ENCODE peak calls at places on chromosomes 7 and 10, in five cellular contexts. One of them, this sample, is unnamed.

GRCh38 chr10:48603421-48604038 is 1.3 kb downstream of the ARHGAP22 start:
- DNase-seq in stomach: no peak
- DNase-seq in fibroblast of the aortic adventitia: no peak
- DNase-seq in kidney epithelial cell: no peak
- DNase-seq in AG10803: no peak
- DNase-seq in this sample: no peak

GRCh38 chr10:34319197-34319846 is 495.8 kb downstream of the PARD3 start:
- DNase-seq in stomach: peak; percentile 69
- DNase-seq in fibroblast of the aortic adventitia: peak; percentile 94
- DNase-seq in kidney epithelial cell: peak; percentile 5
- DNase-seq in AG10803: peak; percentile 97
- DNase-seq in this sample: no peak

GRCh38 chr10:61752111-61753011 is 89.6 kb downstream of the CABCOCO1 start:
- DNase-seq in stomach: no peak
- DNase-seq in fibroblast of the aortic adventitia: peak; percentile 27
- DNase-seq in kidney epithelial cell: peak; percentile 92
- DNase-seq in AG10803: peak; percentile 31
- DNase-seq in this sample: no peak

GRCh38 chr10:14839305-14839695 is 1.2 kb downstream of the HSPA14 start:
- DNase-seq in stomach: no peak
- DNase-seq in fibroblast of the aortic adventitia: no peak
- DNase-seq in kidney epithelial cell: no peak
- DNase-seq in AG10803: peak; percentile 22
- DNase-seq in this sample: no peak

GRCh38 chr7:132654150-132654549 is 77.9 kb upstream of the PLXNA4 start:
- DNase-seq in stomach: no peak
- DNase-seq in fibroblast of the aortic adventitia: peak; percentile 12
- DNase-seq in kidney epithelial cell: no peak
- DNase-seq in AG10803: no peak
- DNase-seq in this sample: no peak

GRCh38 chr7:153393666-153394065 is 634.1 kb downstream of the ACTR3B start:
- DNase-seq in stomach: no peak
- DNase-seq in fibroblast of the aortic adventitia: no peak
- DNase-seq in kidney epithelial cell: no peak
- DNase-seq in AG10803: no peak
- DNase-seq in this sample: no peak

GRCh38 chr7:157996359-157997079 is 591.1 kb downstream of the PTPRN2 start:
- DNase-seq in stomach: no peak
- DNase-seq in fibroblast of the aortic adventitia: no peak
- DNase-seq in kidney epithelial cell: no peak
- DNase-seq in AG10803: no peak
- DNase-seq in this sample: no peak

GRCh38 chr10:111999205-111999914 is 184.2 kb downstream of the GPAM start:
- DNase-seq in stomach: no peak
- DNase-seq in fibroblast of the aortic adventitia: no peak
- DNase-seq in kidney epithelial cell: no peak
- DNase-seq in AG10803: no peak
- DNase-seq in this sample: no peak

GRCh38 chr7:977326-978048 is 2.1 kb upstream of the COX19 start:
- DNase-seq in stomach: peak; percentile 53
- DNase-seq in fibroblast of the aortic adventitia: no peak
- DNase-seq in kidney epithelial cell: peak; percentile 74
- DNase-seq in AG10803: no peak
- DNase-seq in this sample: no peak

GRCh38 chr10:30026578-30026977 is 32.8 kb downstream of the JCAD start:
- DNase-seq in stomach: no peak
- DNase-seq in fibroblast of the aortic adventitia: no peak
- DNase-seq in kidney epithelial cell: no peak
- DNase-seq in AG10803: no peak
- DNase-seq in this sample: no peak

GRCh38 chr10:79937661-79938226 is 11.2 kb downstream of the SFTPD start:
- DNase-seq in stomach: no peak
- DNase-seq in fibroblast of the aortic adventitia: no peak
- DNase-seq in kidney epithelial cell: no peak
- DNase-seq in AG10803: no peak
- DNase-seq in this sample: no peak

GRCh38 chr7:13982940-13983677 is 6.4 kb downstream of the ETV1 start:
- DNase-seq in stomach: no peak
- DNase-seq in fibroblast of the aortic adventitia: peak; percentile 27
- DNase-seq in kidney epithelial cell: no peak
- DNase-seq in AG10803: no peak
- DNase-seq in this sample: no peak

GRCh38 chr10:101559596-101560292 is 28.3 kb downstream of the POLL start:
- DNase-seq in stomach: no peak
- DNase-seq in fibroblast of the aortic adventitia: no peak
- DNase-seq in kidney epithelial cell: no peak
- DNase-seq in AG10803: no peak
- DNase-seq in this sample: no peak

GRCh38 chr10:16155761-16156322 is 281.0 kb upstream of the PTER start:
- DNase-seq in stomach: no peak
- DNase-seq in fibroblast of the aortic adventitia: no peak
- DNase-seq in kidney epithelial cell: no peak
- DNase-seq in AG10803: no peak
- DNase-seq in this sample: no peak

GRCh38 chr7:21971780-21972396 is 26.2 kb upstream of the CDCA7L start:
- DNase-seq in stomach: no peak
- DNase-seq in fibroblast of the aortic adventitia: no peak
- DNase-seq in kidney epithelial cell: no peak
- DNase-seq in AG10803: no peak
- DNase-seq in this sample: no peak

GRCh38 chr7:32177216-32177615 is 107.0 kb upstream of the PDE1C start:
- DNase-seq in stomach: no peak
- DNase-seq in fibroblast of the aortic adventitia: no peak
- DNase-seq in kidney epithelial cell: no peak
- DNase-seq in AG10803: no peak
- DNase-seq in this sample: no peak

DNA sequence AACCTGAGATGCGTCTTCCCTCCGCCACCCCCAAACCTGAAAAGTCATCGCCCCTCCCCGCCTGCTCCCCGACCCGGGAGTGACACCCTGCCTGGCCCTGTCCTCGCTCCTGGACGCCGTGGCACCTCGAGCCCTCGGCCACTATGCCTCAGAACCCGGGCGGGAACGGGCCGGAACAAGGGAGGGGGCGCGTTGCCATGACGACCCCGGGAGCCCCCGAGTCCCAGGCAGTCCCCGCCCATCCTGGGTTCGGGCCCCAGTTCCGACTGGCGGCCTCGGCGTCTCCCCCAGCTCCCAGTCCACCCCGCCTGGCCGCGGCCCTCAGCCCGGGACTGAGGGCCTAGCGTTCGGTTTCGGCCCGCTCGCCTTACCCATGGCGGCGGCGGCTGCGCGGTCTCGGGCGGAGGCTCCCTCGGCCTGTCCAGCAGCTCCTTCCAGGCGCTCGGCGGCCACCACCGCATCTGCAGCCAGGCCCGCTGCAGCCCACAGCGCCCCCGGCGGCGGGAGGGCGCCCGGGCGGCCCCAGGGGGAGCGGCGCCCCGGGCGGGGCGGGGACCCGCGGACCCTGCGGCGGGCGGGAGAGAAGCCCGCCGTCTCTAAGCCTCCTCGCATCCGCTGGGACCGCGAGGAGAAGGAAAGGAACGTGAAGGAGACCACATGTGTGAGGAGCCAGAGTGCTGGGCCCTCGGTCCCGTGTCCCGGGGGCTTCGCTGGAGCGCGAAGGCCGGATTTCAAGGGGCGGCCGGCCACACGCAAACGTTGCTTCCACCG is at the start of gene RUFY2:
- DNase-seq in stomach: peak; percentile 82
- DNase-seq in fibroblast of the aortic adventitia: peak; percentile 73
- DNase-seq in kidney epithelial cell: no peak
- DNase-seq in AG10803: peak; percentile 79
- DNase-seq in this sample: peak; percentile 83
- TF ChIP-seq CTCF in stomach: no peak
- TF ChIP-seq CTCF in fibroblast of the aortic adventitia: peak; percentile 49
- TF ChIP-seq CTCF in kidney epithelial cell: no peak
- TF ChIP-seq CTCF in AG10803: no peak
- TF ChIP-seq CTCF in this sample: peak; percentile 95

GRCh38 chr10:59623100-59623822 is 86.4 kb downstream of the SLC16A9 start:
- DNase-seq in stomach: no peak
- DNase-seq in fibroblast of the aortic adventitia: no peak
- DNase-seq in kidney epithelial cell: no peak
- DNase-seq in AG10803: no peak
- DNase-seq in this sample: no peak
- H3K4me3 ChIP-seq in stomach: no peak overlapping the region
- H3K4me3 ChIP-seq in fibroblast of the aortic adventitia: no peak overlapping the region
- H3K4me3 ChIP-seq in kidney epithelial cell: no peak overlapping the region
- H3K4me3 ChIP-seq in AG10803: no peak overlapping the region
- H3K4me3 ChIP-seq in this sample: no peak overlapping the region

GRCh38 chr7:155378580-155378934 is 79.4 kb upstream of the EN2 start:
- DNase-seq in stomach: no peak
- DNase-seq in fibroblast of the aortic adventitia: no peak
- DNase-seq in kidney epithelial cell: no peak
- DNase-seq in AG10803: no peak
- DNase-seq in this sample: no peak

GRCh38 chr7:155381852-155382801 is 75.8 kb upstream of the EN2 start:
- DNase-seq in stomach: no peak
- DNase-seq in fibroblast of the aortic adventitia: no peak
- DNase-seq in kidney epithelial cell: no peak
- DNase-seq in AG10803: no peak
- DNase-seq in this sample: no peak

GRCh38 chr7:155380986-155381851 is 76.7 kb upstream of the EN2 start:
- DNase-seq in stomach: no peak
- DNase-seq in fibroblast of the aortic adventitia: peak; percentile 33
- DNase-seq in kidney epithelial cell: no peak
- DNase-seq in AG10803: no peak
- DNase-seq in this sample: no peak

GRCh38 chr7:155378959-155379871 is 78.7 kb upstream of the EN2 start:
- DNase-seq in stomach: no peak
- DNase-seq in fibroblast of the aortic adventitia: no peak
- DNase-seq in kidney epithelial cell: no peak
- DNase-seq in AG10803: no peak
- DNase-seq in this sample: no peak

DNA sequence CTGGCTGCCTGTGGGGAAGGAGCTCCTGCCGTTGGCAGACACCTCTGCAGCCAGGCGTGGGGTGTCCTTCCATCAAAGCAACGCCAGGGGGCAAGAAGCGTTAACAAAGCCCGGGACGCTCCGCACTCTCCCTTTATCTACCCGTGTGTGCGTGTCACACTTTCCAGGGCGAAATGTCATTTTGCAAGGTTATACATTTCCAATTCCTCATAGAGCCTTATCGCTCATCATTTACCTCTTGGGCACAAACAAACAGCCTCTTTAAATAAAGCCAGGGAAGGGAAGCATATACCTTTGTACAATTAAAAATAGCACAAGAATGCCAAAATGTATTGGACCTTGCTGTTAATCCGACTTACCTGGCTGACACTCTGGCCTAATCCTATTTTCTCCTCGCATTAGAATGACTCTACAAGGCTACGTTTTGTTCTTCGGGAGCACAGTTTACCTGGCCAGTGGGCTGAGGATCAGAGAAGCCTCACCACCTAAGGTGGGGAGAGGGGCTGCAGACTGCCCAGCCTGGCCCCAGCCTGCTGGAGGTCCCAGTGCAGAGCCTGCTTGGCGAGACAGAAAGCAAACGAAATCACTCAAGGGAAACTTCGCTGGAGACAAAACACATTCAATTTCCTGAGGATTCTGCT is 77.6 kb upstream of the EN2 start:
- DNase-seq in stomach: peak; percentile 79
- DNase-seq in fibroblast of the aortic adventitia: peak; percentile 65
- DNase-seq in kidney epithelial cell: peak; percentile 10
- DNase-seq in AG10803: peak; percentile 64
- DNase-seq in this sample: peak; percentile 72
- TF ChIP-seq CTCF in stomach: no peak
- TF ChIP-seq CTCF in fibroblast of the aortic adventitia: peak; percentile 87
- TF ChIP-seq CTCF in kidney epithelial cell: peak; percentile 85
- TF ChIP-seq CTCF in AG10803: peak; percentile 85
- TF ChIP-seq CTCF in this sample: peak; percentile 59

GRCh38 chr7:50782376-50783208 is at the start of gene GRB10:
- DNase-seq in stomach: no peak
- DNase-seq in fibroblast of the aortic adventitia: no peak
- DNase-seq in kidney epithelial cell: no peak
- DNase-seq in AG10803: peak; percentile 10
- DNase-seq in this sample: peak; percentile 68
- H3K4me3 ChIP-seq in stomach: peak within 1 kb of the TSS; percentile 49
- H3K4me3 ChIP-seq in fibroblast of the aortic adventitia: peak within 1 kb of the TSS; percentile 62
- H3K4me3 ChIP-seq in kidney epithelial cell: peak within 1 kb of the TSS; percentile 34
- H3K4me3 ChIP-seq in AG10803: peak within 1 kb of the TSS; percentile 48
- H3K4me3 ChIP-seq in this sample: no peak within 1 kb of the TSS

GRCh38 chr10:36888925-36889573 is 236.3 kb upstream of the ANKRD30A start:
- DNase-seq in stomach: peak; percentile 42
- DNase-seq in fibroblast of the aortic adventitia: no peak
- DNase-seq in kidney epithelial cell: no peak
- DNase-seq in AG10803: peak; percentile 3
- DNase-seq in this sample: peak; percentile 57
- TF ChIP-seq CTCF in stomach: no peak
- TF ChIP-seq CTCF in fibroblast of the aortic adventitia: no peak
- TF ChIP-seq CTCF in kidney epithelial cell: peak; percentile 52
- TF ChIP-seq CTCF in AG10803: no peak
- TF ChIP-seq CTCF in this sample: no peak

DNA sequence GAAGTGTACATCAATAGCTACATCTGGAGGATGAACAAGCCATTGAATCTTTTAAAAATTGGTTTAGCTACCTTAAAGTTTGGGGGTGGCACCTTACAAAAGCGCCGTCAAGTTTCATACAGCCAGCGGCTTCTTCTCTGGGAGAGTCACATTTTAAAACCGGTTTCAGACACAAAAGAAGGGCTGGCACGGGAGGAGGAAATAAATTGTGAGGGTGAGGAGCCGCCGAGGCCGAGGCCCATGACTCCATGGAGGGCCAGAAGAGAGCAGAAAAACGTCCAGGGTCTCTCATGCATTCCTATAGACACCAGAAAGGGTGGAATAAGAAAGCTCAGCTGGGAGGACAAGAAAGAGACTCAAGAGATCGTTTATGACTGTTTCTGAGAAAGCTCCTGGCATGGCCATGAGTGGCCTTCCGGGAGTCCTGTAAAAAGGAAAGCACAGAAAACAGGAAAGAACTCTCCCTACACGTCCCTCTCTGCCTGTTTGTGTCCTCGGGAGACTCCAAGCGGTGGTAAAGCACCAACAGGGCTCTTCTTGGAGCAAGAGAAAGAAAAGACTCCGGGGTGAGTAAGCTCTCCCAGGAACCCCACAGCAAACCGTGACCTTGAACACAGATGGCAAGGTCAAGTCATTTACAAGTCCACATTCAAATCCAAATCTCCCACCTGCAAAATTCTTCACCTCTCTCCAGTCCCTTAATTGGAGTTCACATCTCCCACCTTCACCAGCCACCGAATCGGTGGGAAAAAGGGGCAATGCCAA is 1.8 kb downstream of the FRAT2 start:
- DNase-seq in stomach: peak; percentile 61
- DNase-seq in fibroblast of the aortic adventitia: peak; percentile 77
- DNase-seq in kidney epithelial cell: peak; percentile 51
- DNase-seq in AG10803: peak; percentile 86
- DNase-seq in this sample: peak; percentile 59
- H3K4me3 ChIP-seq in stomach: peak overlapping the region; percentile 79
- H3K4me3 ChIP-seq in fibroblast of the aortic adventitia: peak overlapping the region; percentile 78
- H3K4me3 ChIP-seq in kidney epithelial cell: peak overlapping the region; percentile 85
- H3K4me3 ChIP-seq in AG10803: peak overlapping the region; percentile 73
- H3K4me3 ChIP-seq in this sample: peak overlapping the region; percentile 22

This sample was measured in thyroid gland.